ENCODE peak calls at places on chromosomes 6 and 20, in five cellular contexts. A, M, P, X and T are unnamed samples.

GRCh38 chr6:25070547-25071366 is 135.0 kb upstream of the RIPOR2 start:
- DNase-seq in X (peak), A (peak), P (peak), M (peak), T (peak)

GRCh38 chr6:42315991-42316378 is 98.3 kb upstream of the MRPS10 start:
- DNase-seq in M (no peak), X (peak), A (no peak), P (peak), T (no peak)

GRCh38 chr6:110097443-110097842 is 82.0 kb downstream of the WASF1 start:
- DNase-seq in A (no peak), M (no peak), P (no peak), X (no peak), T (no peak)

GRCh38 chr20:41213150-41213820 is 75.9 kb downstream of the PLCG1 start:
- DNase-seq in P (no peak), A (no peak), M (no peak), X (no peak), T (no peak)

GRCh38 chr6:89984926-89985743 is 90.9 kb downstream of the GJA10 start:
- DNase-seq in A (no peak), P (peak), M (no peak), X (no peak), T (peak)

GRCh38 chr6:3592371-3592941 is 135.6 kb upstream of the SLC22A23 start:
- DNase-seq in A (no peak), P (no peak), X (peak), M (no peak), T (no peak)

GRCh38 chr20:325889-326644 is 715 bp downstream of the SOX12 start:
- DNase-seq in X (no peak), A (no peak), P (peak), M (peak), T (peak)

GRCh38 chr6:166045173-166045957 is 122.3 kb downstream of the TBXT start:
- DNase-seq in X (no peak), A (no peak), P (no peak), M (no peak), T (no peak)

GRCh38 chr6:51529240-51529639 is 558.2 kb downstream of the PKHD1 start:
- DNase-seq in M (no peak), P (no peak), X (no peak), A (no peak), T (no peak)

GRCh38 chr6:80502871-80503270 is 396.4 kb downstream of the BCKDHB start:
- DNase-seq in M (no peak), A (no peak), X (no peak), P (no peak), T (no peak)

GRCh38 chr6:127737009-127737486 is 160.1 kb downstream of the C6orf58 start:
- DNase-seq in P (peak), X (peak), M (peak), A (peak), T (peak)

GRCh38 chr6:138500867-138501446 is 1.7 kb upstream of the NHSL1 start:
- DNase-seq in P (no peak), M (no peak), A (no peak), X (no peak), T (peak)

GRCh38 chr6:138499303-138499991 is at the start of gene NHSL1:
- DNase-seq in P (no peak), M (no peak), X (no peak), A (no peak), T (peak)

GRCh38 chr6:138502546-138502945 is 3.3 kb upstream of the NHSL1 start:
- DNase-seq in M (no peak), A (no peak), P (no peak), X (no peak), T (no peak)

GRCh38 chr6:138500045-138500665 is 861 bp upstream of the NHSL1 start:
- DNase-seq in X (no peak), P (no peak), A (no peak), M (no peak), T (no peak)

DNA sequence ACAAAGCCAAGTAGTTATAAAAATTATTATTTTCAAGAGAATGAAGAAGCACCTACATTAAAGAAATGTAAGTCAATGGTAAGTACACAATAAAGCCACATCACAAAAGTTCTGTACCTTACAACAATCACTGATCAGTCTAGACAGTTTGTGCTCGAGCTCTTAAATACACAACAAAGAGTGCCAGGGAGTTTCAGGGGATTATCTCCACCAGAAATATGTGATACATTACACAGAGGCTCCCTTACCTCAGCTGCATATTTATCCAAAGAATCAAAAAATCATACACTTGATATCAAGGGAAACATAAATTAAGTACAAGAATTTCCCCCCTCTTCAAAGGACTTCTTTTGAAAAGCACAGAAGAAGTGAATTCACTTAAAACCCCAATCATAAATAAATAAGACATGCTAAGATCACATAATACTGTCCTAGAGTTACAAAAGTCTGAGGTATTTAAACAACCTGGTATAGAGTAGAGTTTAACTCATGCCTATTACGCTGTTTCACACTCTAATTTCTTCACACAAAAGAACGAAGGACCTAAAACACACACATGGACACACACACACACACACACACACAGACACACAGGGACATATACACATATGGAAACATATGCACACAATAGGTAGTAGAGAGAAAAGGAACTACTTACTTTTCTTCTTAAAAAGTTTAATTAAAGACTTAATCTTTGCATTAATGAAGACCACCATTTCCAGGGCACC is 555 bp downstream of the NHSL1 start:
- DNase-seq in P (no peak), M (no peak), X (no peak), A (no peak), T (no peak)
- H3K4me3 ChIP-seq in P (no peak), M (no peak), X (no peak), A (no peak), T (peak)

GRCh38 chr20:10637062-10637559 is 36.7 kb downstream of the JAG1 start:
- DNase-seq in P (no peak), X (no peak), M (no peak), A (no peak), T (no peak)

GRCh38 chr20:10637563-10637962 is 36.2 kb downstream of the JAG1 start:
- DNase-seq in X (no peak), P (no peak), M (no peak), A (no peak), T (no peak)

GRCh38 chr20:10639762-10640556 is 33.8 kb downstream of the JAG1 start:
- DNase-seq in A (no peak), M (no peak), P (no peak), X (no peak), T (no peak)

GRCh38 chr20:10640897-10641296 is 32.9 kb downstream of the JAG1 start:
- DNase-seq in A (no peak), X (no peak), M (no peak), P (no peak), T (no peak)

DNA sequence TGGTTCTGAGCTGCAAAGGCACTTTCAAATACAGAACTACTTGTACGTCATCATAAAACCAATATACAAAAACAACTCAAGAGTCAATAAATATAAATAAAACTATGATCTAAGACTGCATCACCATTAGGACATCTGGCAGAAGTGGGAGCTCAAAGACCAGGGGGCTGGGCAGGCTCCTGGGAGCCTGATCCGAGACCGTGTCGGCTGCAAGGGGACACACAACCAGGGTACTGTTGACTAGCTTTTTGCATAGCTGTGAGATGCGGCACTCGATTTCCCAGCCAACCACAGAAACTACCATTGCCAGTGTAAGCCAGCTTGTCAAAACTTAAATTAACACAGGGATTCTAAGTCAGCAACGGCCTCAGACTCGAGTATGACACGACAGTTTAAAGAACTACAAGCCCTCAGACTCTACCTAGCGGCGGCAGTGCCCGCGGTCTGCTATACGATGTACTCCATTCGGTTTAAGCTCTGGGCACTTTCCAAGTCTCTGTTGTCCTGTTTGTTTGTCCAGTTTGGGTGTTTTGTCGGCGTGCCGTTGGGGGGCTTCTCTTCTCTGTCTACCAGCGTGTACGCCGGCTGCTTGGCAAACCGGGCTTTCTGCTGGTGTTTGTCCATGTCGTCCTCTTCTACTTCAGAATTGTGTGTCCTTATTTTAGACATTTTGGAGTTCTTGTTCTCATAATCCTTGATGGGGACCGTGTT is 34.6 kb downstream of the JAG1 start:
- DNase-seq in A (no peak), X (no peak), P (no peak), M (no peak), T (no peak)
- H3K27ac ChIP-seq in A (no peak), X (no peak), P (no peak), M (peak), T (no peak)

GRCh38 chr6:44976677-44977405 is 351.3 kb upstream of the RUNX2 start:
- DNase-seq in M (no peak), P (no peak), A (no peak), X (no peak), T (no peak)

GRCh38 chr6:44972710-44973109 is 355.4 kb upstream of the RUNX2 start:
- DNase-seq in A (no peak), X (no peak), P (no peak), M (no peak), T (no peak)

GRCh38 chr6:44977406-44977740 is 350.8 kb upstream of the RUNX2 start:
- DNase-seq in X (no peak), M (no peak), P (no peak), A (no peak), T (no peak)

GRCh38 chr6:44969446-44970175 is 358.5 kb upstream of the RUNX2 start:
- DNase-seq in A (no peak), X (no peak), P (no peak), M (no peak), T (no peak)

DNA sequence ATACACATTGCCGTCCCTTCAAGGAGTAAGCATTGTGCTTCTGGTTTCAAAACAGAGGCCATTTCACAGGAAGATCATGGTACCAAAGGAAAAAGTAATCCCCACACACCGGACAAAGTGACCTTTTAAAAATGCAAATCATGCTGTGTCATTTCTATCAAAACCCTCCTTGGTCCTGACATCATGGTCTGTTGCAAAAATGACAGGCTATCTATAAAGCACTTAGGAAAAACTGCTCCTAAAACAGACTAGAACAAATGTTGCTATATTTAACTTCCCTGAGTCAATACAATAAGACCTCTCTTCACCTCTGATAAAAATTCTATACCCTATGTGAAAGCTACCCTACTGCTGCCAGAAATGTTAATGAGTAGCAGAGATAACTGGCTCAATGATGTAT is 353.6 kb upstream of the RUNX2 start:
- DNase-seq in X (no peak), P (no peak), M (no peak), A (no peak), T (no peak)
- H3K4me3 ChIP-seq in X (no peak), P (no peak), M (no peak), A (no peak), T (no peak)

GRCh38 chr6:121437861-121438651 is 2.6 kb downstream of the GJA1 start:
- DNase-seq in M (peak), X (no peak), P (no peak), A (no peak), T (no peak)

GRCh38 chr6:121442591-121442990 is 7.1 kb downstream of the GJA1 start:
- DNase-seq in X (no peak), P (no peak), A (no peak), M (no peak), T (no peak)

GRCh38 chr6:121441477-121441876 is 6.0 kb downstream of the GJA1 start:
- DNase-seq in X (no peak), M (no peak), A (no peak), P (no peak), T (no peak)

GRCh38 chr6:121436966-121437756 is 1.7 kb downstream of the GJA1 start:
- DNase-seq in A (no peak), M (peak), X (peak), P (peak), T (no peak)

GRCh38 chr6:121439456-121440250 is 4.2 kb downstream of the GJA1 start:
- DNase-seq in P (no peak), M (no peak), X (no peak), A (no peak), T (no peak)
- H3K27ac ChIP-seq in P (no peak), M (peak), X (no peak), A (no peak), T (no peak)

GRCh38 chr20:44392088-44392775 is 36.7 kb downstream of the HNF4A start:
- DNase-seq in P (no peak), A (no peak), X (no peak), M (no peak), T (no peak)

GRCh38 chr20:44384423-44385027 is 29.0 kb downstream of the HNF4A start:
- DNase-seq in M (peak), P (peak), A (peak), X (peak), T (peak)

GRCh38 chr20:44389871-44390270 is 34.4 kb downstream of the HNF4A start:
- DNase-seq in P (no peak), A (no peak), X (no peak), M (no peak), T (no peak)

GRCh38 chr20:44390280-44390679 is 34.8 kb downstream of the HNF4A start:
- DNase-seq in A (no peak), X (no peak), M (no peak), P (no peak), T (no peak)

DNA sequence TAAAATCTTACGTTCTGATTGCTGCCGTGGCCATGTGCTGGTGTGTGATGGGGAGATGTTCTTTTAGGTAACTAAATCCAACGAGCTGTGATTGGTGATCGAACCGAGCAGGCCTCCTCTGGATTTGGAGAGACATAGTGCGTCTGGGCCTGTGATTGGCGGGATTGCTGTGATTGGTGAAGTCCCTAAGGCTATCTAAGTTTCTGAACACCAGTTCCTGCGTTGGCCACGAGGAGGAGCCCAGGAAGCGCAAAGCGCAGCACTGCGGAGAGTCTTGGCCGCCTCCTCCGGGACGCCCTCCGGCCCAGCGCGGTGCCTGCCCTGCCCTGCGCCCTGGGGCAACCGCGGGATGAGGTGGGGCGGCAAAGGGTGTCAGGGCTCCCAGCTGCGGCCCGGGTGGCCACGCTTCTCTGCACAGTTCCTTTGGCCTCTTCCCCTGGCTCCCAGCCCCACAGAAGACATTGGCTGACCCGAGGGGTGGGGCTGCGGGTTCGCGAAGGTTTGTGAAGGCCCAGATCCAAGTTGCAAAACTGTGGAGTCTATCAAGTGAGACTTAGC is 33.0 kb downstream of the HNF4A start:
- DNase-seq in A (peak), P (peak), X (peak), M (peak), T (peak)
- H3K4me3 ChIP-seq in A (no peak), P (no peak), X (no peak), M (no peak), T (no peak)

GRCh38 chr6:20333870-20334269 is 67.8 kb upstream of the E2F3 start:
- DNase-seq in X (no peak), M (no peak), P (no peak), A (no peak), T (no peak)
- H3K27ac ChIP-seq in X (no peak), M (no peak), P (no peak), A (no peak), T (no peak)

DNA sequence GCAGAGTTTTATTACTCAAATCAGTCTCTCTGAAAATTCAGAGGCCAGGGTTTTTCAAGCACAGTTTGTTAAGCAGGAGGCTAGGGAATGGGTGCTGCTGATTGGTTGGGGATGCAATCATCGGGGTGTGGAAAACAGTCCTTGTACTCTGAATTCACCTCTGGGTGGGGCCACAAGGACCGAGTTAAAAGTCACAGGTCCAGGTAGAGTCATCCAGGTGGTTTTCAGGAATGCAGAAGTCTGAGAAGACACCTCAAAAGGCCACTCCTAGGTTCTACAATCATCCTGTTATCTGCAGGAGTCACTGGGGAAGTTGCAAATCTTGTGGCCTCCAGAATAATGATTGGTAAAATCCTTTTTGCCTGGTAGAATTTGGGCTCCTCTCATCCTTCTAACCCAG is 371.2 kb upstream of the SULF2 start:
- DNase-seq in M (no peak), X (no peak), P (no peak), A (no peak), T (no peak)
- H3K4me3 ChIP-seq in M (no peak), X (no peak), P (no peak), A (no peak), T (no peak)

DNA sequence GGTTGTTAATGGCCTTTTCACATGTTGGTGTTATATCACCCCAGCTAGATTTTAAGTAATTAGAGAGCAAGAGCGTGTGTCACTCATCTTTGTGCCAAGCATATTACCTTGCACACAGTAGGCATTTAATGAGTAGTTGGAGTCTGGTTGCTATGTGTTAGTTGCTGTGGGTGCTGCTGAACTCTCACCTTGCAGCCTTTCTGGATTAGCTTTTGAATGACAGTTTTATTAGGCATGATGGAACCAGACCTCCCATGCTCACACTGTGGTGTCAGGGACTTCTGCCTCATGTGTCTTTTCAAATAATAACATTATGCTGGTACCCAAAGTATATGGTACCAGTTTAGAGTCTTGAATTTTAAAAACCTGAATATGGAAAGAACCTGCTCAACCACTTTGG is 55.9 kb downstream of the TRAF3IP2 start:
- DNase-seq in P (no peak), A (no peak), X (no peak), M (no peak), T (no peak)
- H3K27ac ChIP-seq in P (no peak), A (no peak), X (no peak), M (no peak), T (no peak)